ENCODE peak calls at places on chromosomes 5 and 9, in ten cellular contexts. B, X, P, W, Z, N, T, R, I and H are unnamed samples.

GRCh38 chr5:139967353-139967752 is 75.7 kb downstream of the NRG2 start:
- DNase-seq in B (no peak), X (no peak), P (no peak), W (no peak), Z (no peak), N (no peak), T (no peak), R (no peak), I (no peak), H (no peak)

GRCh38 chr5:157357823-157358222 is 91.9 kb downstream of the CYFIP2 start:
- DNase-seq in B (no peak), X (no peak), P (no peak), W (no peak), Z (no peak), N (no peak), T (no peak), R (no peak), I (no peak), H (no peak)

GRCh38 chr5:170896779-170897178 is 35.0 kb downstream of the RANBP17 start:
- DNase-seq in B (peak), X (no peak), P (peak), W (no peak), Z (no peak), N (peak), T (no peak), R (no peak), I (no peak), H (no peak)

GRCh38 chr9:136691316-136692189 is 4.3 kb upstream of the AGPAT2 start:
- DNase-seq in B (no peak), X (no peak), P (peak), W (no peak), Z (no peak), N (no peak), T (no peak), R (no peak), I (no peak), H (no peak)

GRCh38 chr5:28391277-28391676 is 1352.9 kb upstream of the CDH9 start:
- DNase-seq in B (peak), X (no peak), P (no peak), W (no peak), Z (no peak), N (no peak), T (no peak), R (no peak), I (no peak), H (no peak)

GRCh38 chr5:72494700-72495124 is 12.5 kb downstream of the ZNF366 start:
- DNase-seq in B (no peak), X (no peak), P (no peak), W (peak), Z (no peak), N (no peak), T (no peak), R (no peak), I (no peak), H (no peak)

GRCh38 chr5:119397518-119398380 is 41.9 kb downstream of the TNFAIP8 start:
- DNase-seq in B (no peak), X (no peak), P (no peak), W (peak), Z (no peak), N (no peak), T (no peak), R (no peak), I (no peak), H (no peak)

GRCh38 chr9:124040935-124041816 is 29.6 kb downstream of the LHX2 start:
- DNase-seq in B (no peak), X (peak), P (peak), W (no peak), Z (no peak), N (peak), T (peak), R (peak), I (peak), H (peak)